ENCODE peak calls at places on chromosome 10, in six cellular contexts. I, C, T, R, X and S are unnamed samples.

GRCh38 chr10:51892965-51893658 is 193.7 kb upstream of the CSTF2T start:
- DNase-seq in X (no peak), R (no peak), I (peak; percentile 29), T (no peak), C (peak; percentile 1), S (no peak)

GRCh38 chr10:116836087-116836486 is 13.2 kb upstream of the ENO4 start:
- DNase-seq in T (no peak), X (no peak), C (no peak), I (no peak), R (no peak), S (no peak)

GRCh38 chr10:16520900-16521299 is 779 bp downstream of the C1QL3 start:
- DNase-seq in X (no peak), T (no peak), I (no peak), R (no peak), C (no peak), S (no peak)

GRCh38 chr10:101571573-101571925 is 16.5 kb downstream of the POLL start:
- DNase-seq in I (no peak), T (no peak), C (no peak), R (no peak), X (no peak), S (no peak)

GRCh38 chr10:107516349-107516748 is 351.8 kb upstream of the SORCS1 start:
- DNase-seq in I (no peak), X (no peak), C (no peak), T (no peak), R (no peak), S (no peak)

GRCh38 chr10:132158122-132158741 is 28.5 kb upstream of the DPYSL4 start:
- DNase-seq in R (no peak), X (no peak), I (no peak), T (no peak), C (no peak), S (no peak)

GRCh38 chr10:95337354-95337753 is 46.6 kb upstream of the PDLIM1 start:
- DNase-seq in R (no peak), I (no peak), X (no peak), T (no peak), C (no peak), S (no peak)

GRCh38 chr10:9302142-9302746 is 1247.8 kb downstream of the GATA3 start:
- DNase-seq in R (peak; percentile 41), C (peak; percentile 16), T (no peak), I (no peak), X (no peak), S (no peak)

GRCh38 chr10:35504132-35504531 is 101.0 kb upstream of the GJD4 start:
- DNase-seq in T (no peak), I (no peak), X (no peak), R (no peak), C (no peak), S (no peak)

GRCh38 chr10:31294556-31294955 is 24.5 kb upstream of the ZEB1 start:
- DNase-seq in T (no peak), R (no peak), C (no peak), I (no peak), X (no peak), S (no peak)

GRCh38 chr10:113899952-113900598 is 45.6 kb downstream of the NHLRC2 start:
- DNase-seq in X (no peak), T (no peak), C (no peak), I (no peak), R (no peak), S (no peak)

GRCh38 chr10:132334883-132335188 is 2.8 kb downstream of the LRRC27 start:
- DNase-seq in T (no peak), C (no peak), R (no peak), I (no peak), X (no peak), S (no peak)

GRCh38 chr10:119644994-119645393 is 6.2 kb upstream of the BAG3 start:
- DNase-seq in T (no peak), I (no peak), X (no peak), C (no peak), R (no peak), S (no peak)

GRCh38 chr10:48464871-48465736 is 139.8 kb downstream of the ARHGAP22 start:
- DNase-seq in C (no peak), I (no peak), R (no peak), T (no peak), X (no peak), S (no peak)

GRCh38 chr10:93813507-93814465 is 56.0 kb downstream of the LGI1 start:
- DNase-seq in C (peak; percentile 44), X (peak; percentile 67), I (no peak), R (no peak), T (peak; percentile 28), S (peak; percentile 78)

GRCh38 chr10:49151025-49151445 is 17.2 kb upstream of the FAM170B start:
- DNase-seq in C (no peak), I (no peak), R (no peak), X (no peak), T (no peak), S (no peak)

GRCh38 chr10:62545667-62546066 is 171.5 kb downstream of the ZNF365 start:
- DNase-seq in I (peak; percentile 24), R (no peak), C (no peak), T (no peak), X (no peak), S (no peak)

GRCh38 chr10:79356104-79356503 is 8.8 kb downstream of the PPIF start:
- DNase-seq in R (no peak), C (no peak), I (no peak), T (no peak), X (no peak), S (no peak)

GRCh38 chr10:79354615-79355014 is 7.3 kb downstream of the PPIF start:
- DNase-seq in I (no peak), X (no peak), R (no peak), C (no peak), T (no peak), S (no peak)

GRCh38 chr10:79354141-79354540 is 6.9 kb downstream of the PPIF start:
- DNase-seq in I (no peak), R (no peak), X (no peak), C (no peak), T (no peak), S (no peak)

GRCh38 chr10:79357180-79357579 is 9.9 kb downstream of the PPIF start:
- DNase-seq in C (no peak), X (no peak), R (no peak), I (no peak), T (no peak), S (no peak)

DNA sequence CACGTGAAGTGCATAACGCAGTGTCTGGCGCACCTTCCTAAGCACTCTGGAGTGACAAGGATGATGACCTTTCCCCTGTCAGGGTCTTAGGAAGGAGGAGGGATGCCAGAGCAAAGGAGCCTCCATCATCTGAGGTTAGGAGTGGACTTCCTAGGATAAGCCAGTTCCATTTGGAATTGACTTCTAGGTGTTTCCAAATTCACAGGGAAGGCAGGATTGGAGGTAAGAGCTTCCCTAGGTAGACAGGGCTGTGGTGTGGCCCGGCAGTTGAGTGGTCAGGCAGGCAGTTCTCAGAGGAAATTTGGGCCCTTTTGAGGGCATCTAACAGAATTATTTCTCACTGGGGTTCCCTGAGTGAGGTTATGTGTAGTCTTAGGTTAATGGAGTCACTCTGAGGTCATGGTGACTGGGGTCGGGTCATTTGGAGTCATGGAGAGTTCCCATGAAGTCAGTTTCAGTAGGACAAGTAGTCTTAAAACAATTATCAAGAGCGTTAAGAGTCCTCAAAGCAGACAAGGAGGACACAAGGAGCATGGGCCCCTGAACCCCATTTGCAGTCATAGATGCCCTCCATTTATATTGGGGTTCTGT is 8.2 kb downstream of the PPIF start:
- DNase-seq in R (no peak), T (no peak), X (no peak), I (no peak), C (no peak), S (no peak)
- TF ChIP-seq POLR2A in R (peak; percentile 68), T (no peak), X (no peak), I (no peak), C (no peak), S (no peak)

GRCh38 chr10:68562666-68563522 is 2.8 kb downstream of the TET1 start:
- DNase-seq in I (peak; percentile 19), R (peak; percentile 68), T (no peak), X (no peak), C (no peak), S (no peak)
- H3K27ac ChIP-seq in I (peak overlapping the region; percentile 26), R (peak overlapping the region; percentile 95), T (peak overlapping the region; percentile 70), X (no peak overlapping the region), C (no peak overlapping the region), S (no peak overlapping the region)

GRCh38 chr10:14587540-14588083 is 187.1 kb downstream of the FAM107B start:
- DNase-seq in X (no peak), R (no peak), I (no peak), C (no peak), T (no peak), S (no peak)
- TF ChIP-seq POLR2A in X (no peak), R (no peak), I (no peak), C (no peak), T (no peak), S (no peak)

GRCh38 chr10:15124190-15124589 is 27.0 kb downstream of the RPP38 start:
- DNase-seq in T (no peak), C (no peak), X (no peak), R (no peak), I (no peak), S (no peak)

GRCh38 chr10:15124908-15125307 is 27.8 kb downstream of the RPP38 start:
- DNase-seq in T (no peak), X (no peak), R (no peak), I (no peak), C (no peak), S (no peak)

GRCh38 chr10:15121707-15122106 is 24.6 kb downstream of the RPP38 start:
- DNase-seq in I (no peak), C (no peak), T (no peak), R (no peak), X (no peak), S (no peak)

GRCh38 chr10:15122477-15123030 is 25.4 kb downstream of the RPP38 start:
- DNase-seq in T (no peak), X (no peak), C (no peak), I (no peak), R (no peak), S (no peak)

DNA sequence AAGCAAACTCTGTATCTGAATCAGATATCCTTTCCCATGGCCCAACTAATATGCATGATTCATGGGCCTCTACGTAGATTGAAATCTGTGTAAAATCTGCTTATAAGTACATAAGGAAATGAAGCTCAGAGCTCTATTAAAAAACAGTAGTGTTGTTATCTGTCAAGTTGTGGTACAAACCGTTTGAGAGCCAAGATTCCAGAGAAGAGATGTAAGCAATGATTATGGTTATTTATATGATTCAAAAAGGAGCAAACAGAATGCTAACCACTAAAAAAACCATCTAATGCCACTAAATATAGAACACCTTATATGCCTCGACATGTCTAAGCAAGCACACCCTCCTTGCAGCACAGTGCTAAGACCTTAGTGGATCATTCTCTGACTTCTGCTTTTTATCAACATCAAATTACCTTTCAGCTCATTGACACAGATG is 26.6 kb downstream of the RPP38 start:
- DNase-seq in X (no peak), C (no peak), T (no peak), I (no peak), R (no peak), S (no peak)
- H3K27ac ChIP-seq in X (no peak overlapping the region), C (no peak overlapping the region), T (no peak overlapping the region), I (no peak overlapping the region), R (no peak overlapping the region), S (no peak overlapping the region)

GRCh38 chr10:75402486-75403143 is 1.1 kb upstream of the ZNF503 start:
- DNase-seq in I (peak; percentile 70), X (peak; percentile 60), T (peak; percentile 17), C (peak; percentile 52), R (no peak), S (peak; percentile 52)
- TF ChIP-seq POLR2A in I (peak; percentile 51), X (peak; percentile 18), T (no peak), C (peak; percentile 67), R (no peak), S (no peak)